ENCODE peak calls at places on chromosomes 12 and 14, in nine cellular contexts. One of them, this sample, is unnamed.

GRCh38 chr12:75087656-75088055 is 122.0 kb downstream of the KCNC2 start:
- DNase-seq in esophagus squamous epithelium: no peak
- DNase-seq in stomach: no peak
- DNase-seq in uterus: no peak
- DNase-seq in suprapubic skin: no peak
- DNase-seq in spleen: no peak
- DNase-seq in ovary: no peak
- DNase-seq in HepG2: no peak
- DNase-seq in K562: no peak
- DNase-seq in this sample: no peak

GRCh38 chr14:51331651-51332367 is 91.8 kb downstream of the TMX1 start:
- DNase-seq in suprapubic skin: no peak
- DNase-seq in spleen: no peak
- DNase-seq in K562: no peak
- DNase-seq in esophagus squamous epithelium: no peak
- DNase-seq in ovary: no peak
- DNase-seq in uterus: no peak
- DNase-seq in stomach: no peak
- DNase-seq in HepG2: no peak
- DNase-seq in this sample: no peak

GRCh38 chr14:52923902-52924575 is 26.8 kb downstream of the FERMT2 start:
- DNase-seq in ovary: no peak
- DNase-seq in uterus: no peak
- DNase-seq in K562: no peak
- DNase-seq in HepG2: peak; percentile 43
- DNase-seq in spleen: no peak
- DNase-seq in suprapubic skin: no peak
- DNase-seq in esophagus squamous epithelium: no peak
- DNase-seq in stomach: no peak
- DNase-seq in this sample: no peak

GRCh38 chr12:47992776-47993175 is 11.5 kb downstream of the COL2A1 start:
- DNase-seq in esophagus squamous epithelium: no peak
- DNase-seq in ovary: no peak
- DNase-seq in stomach: no peak
- DNase-seq in spleen: peak; percentile 58
- DNase-seq in HepG2: no peak
- DNase-seq in K562: no peak
- DNase-seq in uterus: no peak
- DNase-seq in suprapubic skin: peak; percentile 37
- DNase-seq in this sample: no peak

GRCh38 chr12:121748571-121749265 is 36.2 kb downstream of the TMEM120B start:
- DNase-seq in HepG2: peak; percentile 88
- DNase-seq in suprapubic skin: no peak
- DNase-seq in stomach: no peak
- DNase-seq in K562: peak; percentile 85
- DNase-seq in spleen: no peak
- DNase-seq in ovary: peak; percentile 85
- DNase-seq in esophagus squamous epithelium: no peak
- DNase-seq in uterus: peak; percentile 82
- DNase-seq in this sample: no peak

GRCh38 chr12:56079729-56080555 is at the start of gene ERBB3:
- DNase-seq in stomach: peak; percentile 89
- DNase-seq in ovary: peak; percentile 77
- DNase-seq in uterus: peak; percentile 77
- DNase-seq in spleen: peak; percentile 79
- DNase-seq in esophagus squamous epithelium: no peak
- DNase-seq in K562: peak; percentile 94
- DNase-seq in HepG2: peak; percentile 82
- DNase-seq in suprapubic skin: peak; percentile 87
- DNase-seq in this sample: peak; percentile 96

GRCh38 chr12:79454338-79454777 is 236.4 kb downstream of the PAWR start:
- DNase-seq in K562: no peak
- DNase-seq in spleen: no peak
- DNase-seq in esophagus squamous epithelium: no peak
- DNase-seq in uterus: peak; percentile 68
- DNase-seq in HepG2: peak; percentile 26
- DNase-seq in suprapubic skin: no peak
- DNase-seq in stomach: no peak
- DNase-seq in ovary: no peak
- DNase-seq in this sample: no peak

GRCh38 chr12:65529771-65530435 is 251.4 kb downstream of the MSRB3 start:
- DNase-seq in ovary: no peak
- DNase-seq in K562: no peak
- DNase-seq in stomach: no peak
- DNase-seq in HepG2: no peak
- DNase-seq in spleen: no peak
- DNase-seq in uterus: no peak
- DNase-seq in suprapubic skin: no peak
- DNase-seq in esophagus squamous epithelium: no peak
- DNase-seq in this sample: no peak

GRCh38 chr12:1306096-1306495 is 288.3 kb downstream of the FBXL14 start:
- DNase-seq in uterus: no peak
- DNase-seq in stomach: no peak
- DNase-seq in spleen: no peak
- DNase-seq in K562: no peak
- DNase-seq in esophagus squamous epithelium: no peak
- DNase-seq in HepG2: no peak
- DNase-seq in ovary: no peak
- DNase-seq in suprapubic skin: no peak
- DNase-seq in this sample: no peak

GRCh38 chr14:32657081-32657480 is 281.6 kb upstream of the NPAS3 start:
- DNase-seq in esophagus squamous epithelium: no peak
- DNase-seq in spleen: no peak
- DNase-seq in stomach: no peak
- DNase-seq in HepG2: peak; percentile 15
- DNase-seq in ovary: no peak
- DNase-seq in suprapubic skin: no peak
- DNase-seq in uterus: no peak
- DNase-seq in K562: no peak
- DNase-seq in this sample: no peak

GRCh38 chr12:130486146-130486435 is 148.4 kb downstream of the PIWIL1 start:
- DNase-seq in HepG2: no peak
- DNase-seq in esophagus squamous epithelium: no peak
- DNase-seq in ovary: no peak
- DNase-seq in stomach: no peak
- DNase-seq in uterus: no peak
- DNase-seq in K562: no peak
- DNase-seq in suprapubic skin: no peak
- DNase-seq in spleen: no peak
- DNase-seq in this sample: no peak

GRCh38 chr12:112677050-112677765 is 114.3 kb upstream of the RPH3A start:
- DNase-seq in esophagus squamous epithelium: no peak
- DNase-seq in stomach: no peak
- DNase-seq in K562: no peak
- DNase-seq in suprapubic skin: no peak
- DNase-seq in uterus: no peak
- DNase-seq in ovary: no peak
- DNase-seq in spleen: no peak
- DNase-seq in HepG2: no peak
- DNase-seq in this sample: no peak

GRCh38 chr14:92582706-92583452 is 69.3 kb downstream of the RIN3 start:
- DNase-seq in K562: no peak
- DNase-seq in suprapubic skin: no peak
- DNase-seq in HepG2: no peak
- DNase-seq in spleen: peak; percentile 64
- DNase-seq in stomach: no peak
- DNase-seq in uterus: no peak
- DNase-seq in ovary: no peak
- DNase-seq in esophagus squamous epithelium: no peak
- DNase-seq in this sample: no peak

GRCh38 chr12:107091989-107092641 is 1.2 kb downstream of the CRY1 start:
- DNase-seq in stomach: no peak
- DNase-seq in suprapubic skin: no peak
- DNase-seq in spleen: no peak
- DNase-seq in K562: peak; percentile 38
- DNase-seq in uterus: peak; percentile 43
- DNase-seq in esophagus squamous epithelium: no peak
- DNase-seq in HepG2: peak; percentile 86
- DNase-seq in ovary: no peak
- DNase-seq in this sample: peak; percentile 36

GRCh38 chr14:78608998-78609787 is 439.0 kb downstream of the NRXN3 start:
- DNase-seq in spleen: no peak
- DNase-seq in uterus: no peak
- DNase-seq in HepG2: no peak
- DNase-seq in ovary: no peak
- DNase-seq in esophagus squamous epithelium: no peak
- DNase-seq in suprapubic skin: no peak
- DNase-seq in K562: no peak
- DNase-seq in stomach: no peak
- DNase-seq in this sample: no peak

DNA sequence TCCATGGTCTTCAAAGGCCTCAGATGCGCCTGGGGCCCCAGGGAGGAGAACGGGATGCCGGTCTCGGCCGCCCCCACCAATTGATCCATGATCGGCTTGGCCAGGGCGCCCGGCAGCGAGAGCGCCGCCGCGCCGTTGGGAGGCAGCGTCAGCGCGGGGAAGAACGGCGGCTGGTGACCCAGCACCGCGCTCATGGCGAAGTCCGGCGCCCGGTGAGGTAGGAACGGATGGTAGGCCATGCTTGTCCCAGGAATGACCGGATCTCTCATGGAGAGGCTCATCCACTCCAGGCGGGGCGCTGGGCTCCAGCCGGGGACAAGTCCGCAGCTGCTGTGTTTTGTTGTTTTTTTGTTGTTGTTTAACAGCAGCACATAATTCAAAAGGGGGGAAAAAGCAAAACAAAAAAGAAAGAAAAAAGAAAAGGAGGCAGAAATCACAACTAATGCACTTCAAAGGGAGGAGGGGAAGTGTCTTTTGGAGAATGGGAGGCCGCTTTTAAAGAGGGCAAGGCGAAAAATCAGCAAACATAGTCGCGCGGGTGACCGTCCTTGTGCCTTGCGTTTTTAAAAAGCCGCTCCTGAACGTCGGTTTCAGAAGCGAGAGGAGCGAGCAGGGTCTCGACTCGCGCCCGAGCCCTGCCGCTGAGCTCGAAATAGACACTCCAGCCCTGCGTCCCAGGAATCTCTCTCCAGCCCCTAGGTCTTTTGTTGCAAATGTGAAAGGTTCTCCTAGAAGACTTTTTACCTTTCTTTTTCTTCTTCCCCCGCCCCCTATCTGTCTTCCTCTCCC is 861 bp downstream of the TBX3 start:
- DNase-seq in suprapubic skin: no peak
- DNase-seq in K562: no peak
- DNase-seq in uterus: no peak
- DNase-seq in ovary: peak; percentile 67
- DNase-seq in stomach: peak; percentile 46
- DNase-seq in spleen: no peak
- DNase-seq in HepG2: no peak
- DNase-seq in esophagus squamous epithelium: no peak
- DNase-seq in this sample: no peak
- TF ChIP-seq CTCF in suprapubic skin: no peak
- TF ChIP-seq CTCF in K562: no peak
- TF ChIP-seq CTCF in uterus: no peak
- TF ChIP-seq CTCF in ovary: no peak
- TF ChIP-seq CTCF in stomach: no peak
- TF ChIP-seq CTCF in spleen: no peak
- TF ChIP-seq CTCF in HepG2: peak; percentile 57
- TF ChIP-seq CTCF in esophagus squamous epithelium: no peak
- TF ChIP-seq CTCF in this sample: no peak

GRCh38 chr12:101697930-101698781 is 716 bp downstream of the CHPT1 start:
- DNase-seq in spleen: peak; percentile 91
- DNase-seq in esophagus squamous epithelium: no peak
- DNase-seq in uterus: peak; percentile 46
- DNase-seq in suprapubic skin: peak; percentile 85
- DNase-seq in K562: peak; percentile 52
- DNase-seq in ovary: peak; percentile 73
- DNase-seq in HepG2: peak; percentile 22
- DNase-seq in stomach: peak; percentile 64
- DNase-seq in this sample: peak; percentile 92
- TF ChIP-seq POLR2A in spleen: no peak
- TF ChIP-seq POLR2A in esophagus squamous epithelium: peak; percentile 18
- TF ChIP-seq POLR2A in uterus: no peak
- TF ChIP-seq POLR2A in suprapubic skin: peak; percentile 12
- TF ChIP-seq POLR2A in K562: peak; percentile 47
- TF ChIP-seq POLR2A in ovary: no peak
- TF ChIP-seq POLR2A in HepG2: peak; percentile 2
- TF ChIP-seq POLR2A in stomach: no peak
- TF ChIP-seq POLR2A in this sample: no peak

GRCh38 chr12:57726151-57726883 is 12.2 kb downstream of the AGAP2 start:
- DNase-seq in K562: peak; percentile 48
- DNase-seq in uterus: peak; percentile 84
- DNase-seq in suprapubic skin: peak; percentile 92
- DNase-seq in ovary: peak; percentile 85
- DNase-seq in esophagus squamous epithelium: peak; percentile 21
- DNase-seq in spleen: peak; percentile 87
- DNase-seq in HepG2: peak; percentile 71
- DNase-seq in stomach: peak; percentile 74
- DNase-seq in this sample: peak; percentile 96

GRCh38 chr12:57724003-57724935 is 14.3 kb downstream of the AGAP2 start:
- DNase-seq in stomach: no peak
- DNase-seq in ovary: no peak
- DNase-seq in K562: no peak
- DNase-seq in spleen: no peak
- DNase-seq in esophagus squamous epithelium: no peak
- DNase-seq in suprapubic skin: no peak
- DNase-seq in HepG2: no peak
- DNase-seq in uterus: no peak
- DNase-seq in this sample: peak; percentile 79

GRCh38 chr12:57724936-57725740 is 13.4 kb downstream of the AGAP2 start:
- DNase-seq in suprapubic skin: no peak
- DNase-seq in HepG2: no peak
- DNase-seq in esophagus squamous epithelium: no peak
- DNase-seq in ovary: no peak
- DNase-seq in uterus: no peak
- DNase-seq in spleen: no peak
- DNase-seq in stomach: no peak
- DNase-seq in K562: no peak
- DNase-seq in this sample: no peak

GRCh38 chr12:57726884-57727757 is 11.4 kb downstream of the AGAP2 start:
- DNase-seq in K562: no peak
- DNase-seq in suprapubic skin: no peak
- DNase-seq in ovary: peak; percentile 71
- DNase-seq in uterus: peak; percentile 52
- DNase-seq in esophagus squamous epithelium: no peak
- DNase-seq in stomach: peak; percentile 47
- DNase-seq in spleen: no peak
- DNase-seq in HepG2: no peak
- DNase-seq in this sample: peak; percentile 19

DNA sequence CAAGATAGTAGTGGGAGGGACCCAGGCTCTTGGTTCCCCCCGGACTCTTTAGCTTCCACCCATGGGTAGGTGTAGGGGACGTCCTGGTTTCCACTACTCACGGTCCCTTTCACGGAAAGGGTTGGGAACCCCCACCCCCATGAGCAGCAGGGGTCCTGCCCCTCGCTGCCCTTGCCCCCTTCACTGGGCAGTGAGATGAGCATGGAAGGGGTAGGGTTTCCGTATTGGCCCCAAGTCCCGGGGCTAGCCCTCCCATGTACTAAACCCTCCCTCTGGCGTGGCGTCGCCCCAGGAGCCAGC is 12.7 kb downstream of the AGAP2 start:
- DNase-seq in ovary: no peak
- DNase-seq in stomach: no peak
- DNase-seq in HepG2: no peak
- DNase-seq in uterus: no peak
- DNase-seq in esophagus squamous epithelium: no peak
- DNase-seq in K562: no peak
- DNase-seq in spleen: no peak
- DNase-seq in suprapubic skin: no peak
- DNase-seq in this sample: no peak
- H3K4me3 ChIP-seq in ovary: peak overlapping the region; percentile 58
- H3K4me3 ChIP-seq in stomach: peak overlapping the region; percentile 60
- H3K4me3 ChIP-seq in HepG2: peak overlapping the region; percentile 81
- H3K4me3 ChIP-seq in uterus: peak overlapping the region; percentile 59
- H3K4me3 ChIP-seq in esophagus squamous epithelium: peak overlapping the region; percentile 63
- H3K4me3 ChIP-seq in K562: no peak overlapping the region
- H3K4me3 ChIP-seq in spleen: peak overlapping the region; percentile 66
- H3K4me3 ChIP-seq in suprapubic skin: peak overlapping the region; percentile 82
- H3K4me3 ChIP-seq in this sample: peak overlapping the region; percentile 76

GRCh38 chr14:67883717-67884116 is 64.1 kb downstream of the RAD51B start:
- DNase-seq in K562: no peak
- DNase-seq in HepG2: no peak
- DNase-seq in esophagus squamous epithelium: no peak
- DNase-seq in suprapubic skin: no peak
- DNase-seq in uterus: no peak
- DNase-seq in ovary: no peak
- DNase-seq in spleen: no peak
- DNase-seq in stomach: no peak
- DNase-seq in this sample: no peak
- TF ChIP-seq CTCF in K562: no peak
- TF ChIP-seq CTCF in HepG2: no peak
- TF ChIP-seq CTCF in esophagus squamous epithelium: peak; percentile 37
- TF ChIP-seq CTCF in suprapubic skin: peak; percentile 22
- TF ChIP-seq CTCF in uterus: peak; percentile 41
- TF ChIP-seq CTCF in ovary: no peak
- TF ChIP-seq CTCF in spleen: peak; percentile 24
- TF ChIP-seq CTCF in stomach: no peak
- TF ChIP-seq CTCF in this sample: no peak